ENCODE peak calls at places on chromosomes 5 and 9, in six cellular contexts. One of them, this sample, is unnamed.
A peak's percentile ranks its signal among the peaks of the same experiment; 100 is the strongest.

GRCh38 chr9:126915846-126916543 is 1.4 kb downstream of the RALGPS1 start:
- DNase-seq in HCT116: no peak
- DNase-seq in SK-N-SH: no peak
- DNase-seq in breast epithelium: no peak
- DNase-seq in cardiac muscle cell: no peak
- DNase-seq in CD8-positive, alpha-beta T cell: no peak
- DNase-seq in this sample: no peak

GRCh38 chr5:65072836-65073620 is 304.3 kb downstream of the CWC27 start:
- DNase-seq in SK-N-SH: no peak
- DNase-seq in HCT116: no peak
- DNase-seq in breast epithelium: no peak
- DNase-seq in CD8-positive, alpha-beta T cell: no peak
- DNase-seq in cardiac muscle cell: no peak
- DNase-seq in this sample: no peak

GRCh38 chr9:109507421-109507838 is 9.3 kb upstream of the PTPN3 start:
- DNase-seq in breast epithelium: peak; percentile 19
- DNase-seq in CD8-positive, alpha-beta T cell: no peak
- DNase-seq in SK-N-SH: no peak
- DNase-seq in cardiac muscle cell: peak; percentile 92
- DNase-seq in HCT116: no peak
- DNase-seq in this sample: no peak

GRCh38 chr9:120587357-120587756 is 7.4 kb upstream of the CDK5RAP2 start:
- DNase-seq in HCT116: no peak
- DNase-seq in breast epithelium: no peak
- DNase-seq in CD8-positive, alpha-beta T cell: no peak
- DNase-seq in cardiac muscle cell: no peak
- DNase-seq in SK-N-SH: peak; percentile 40
- DNase-seq in this sample: no peak

GRCh38 chr9:97124256-97124655 is 85.3 kb upstream of the CTSV start:
- DNase-seq in cardiac muscle cell: no peak
- DNase-seq in HCT116: no peak
- DNase-seq in breast epithelium: no peak
- DNase-seq in SK-N-SH: no peak
- DNase-seq in CD8-positive, alpha-beta T cell: no peak
- DNase-seq in this sample: no peak

GRCh38 chr5:5331838-5332237 is 90.6 kb upstream of the ICE1 start:
- DNase-seq in breast epithelium: no peak
- DNase-seq in HCT116: no peak
- DNase-seq in SK-N-SH: no peak
- DNase-seq in cardiac muscle cell: no peak
- DNase-seq in CD8-positive, alpha-beta T cell: no peak
- DNase-seq in this sample: no peak

GRCh38 chr5:79546782-79547428 is 33.0 kb upstream of the HOMER1 start:
- DNase-seq in breast epithelium: no peak
- DNase-seq in CD8-positive, alpha-beta T cell: no peak
- DNase-seq in cardiac muscle cell: no peak
- DNase-seq in HCT116: no peak
- DNase-seq in SK-N-SH: no peak
- DNase-seq in this sample: no peak

GRCh38 chr9:127776195-127776918 is 2.1 kb downstream of the SH2D3C start:
- DNase-seq in SK-N-SH: peak; percentile 69
- DNase-seq in breast epithelium: no peak
- DNase-seq in HCT116: no peak
- DNase-seq in CD8-positive, alpha-beta T cell: peak; percentile 86
- DNase-seq in cardiac muscle cell: no peak
- DNase-seq in this sample: no peak

GRCh38 chr5:92378961-92379611 is 996.0 kb upstream of the ARRDC3 start:
- DNase-seq in breast epithelium: no peak
- DNase-seq in HCT116: no peak
- DNase-seq in cardiac muscle cell: peak; percentile 13
- DNase-seq in SK-N-SH: no peak
- DNase-seq in CD8-positive, alpha-beta T cell: no peak
- DNase-seq in this sample: no peak

GRCh38 chr5:57338068-57338848 is 144.4 kb downstream of the ACTBL2 start:
- DNase-seq in HCT116: peak; percentile 44
- DNase-seq in SK-N-SH: peak; percentile 33
- DNase-seq in CD8-positive, alpha-beta T cell: no peak
- DNase-seq in breast epithelium: no peak
- DNase-seq in cardiac muscle cell: peak; percentile 72
- DNase-seq in this sample: no peak

GRCh38 chr9:13939129-13939528 is 374.8 kb downstream of the NFIB start:
- DNase-seq in cardiac muscle cell: peak; percentile 95
- DNase-seq in HCT116: no peak
- DNase-seq in SK-N-SH: no peak
- DNase-seq in breast epithelium: no peak
- DNase-seq in CD8-positive, alpha-beta T cell: no peak
- DNase-seq in this sample: no peak

GRCh38 chr5:171129308-171129707 is 179.7 kb upstream of the TLX3 start:
- DNase-seq in breast epithelium: no peak
- DNase-seq in cardiac muscle cell: no peak
- DNase-seq in CD8-positive, alpha-beta T cell: no peak
- DNase-seq in HCT116: no peak
- DNase-seq in SK-N-SH: no peak
- DNase-seq in this sample: no peak

GRCh38 chr5:111752426-111752965 is 4.5 kb downstream of the NREP start:
- DNase-seq in breast epithelium: no peak
- DNase-seq in CD8-positive, alpha-beta T cell: no peak
- DNase-seq in SK-N-SH: no peak
- DNase-seq in cardiac muscle cell: no peak
- DNase-seq in HCT116: no peak
- DNase-seq in this sample: no peak

GRCh38 chr9:121700831-121701419 is 49.5 kb downstream of the DAB2IP start:
- DNase-seq in SK-N-SH: peak; percentile 70
- DNase-seq in breast epithelium: no peak
- DNase-seq in cardiac muscle cell: no peak
- DNase-seq in CD8-positive, alpha-beta T cell: no peak
- DNase-seq in HCT116: no peak
- DNase-seq in this sample: no peak

GRCh38 chr9:98142925-98143481 is 24.0 kb upstream of the TRIM14 start:
- DNase-seq in breast epithelium: no peak
- DNase-seq in SK-N-SH: no peak
- DNase-seq in HCT116: no peak
- DNase-seq in cardiac muscle cell: no peak
- DNase-seq in CD8-positive, alpha-beta T cell: no peak
- DNase-seq in this sample: no peak

GRCh38 chr9:102840356-102840755 is 154.8 kb upstream of the CYLC2 start:
- DNase-seq in CD8-positive, alpha-beta T cell: no peak
- DNase-seq in HCT116: no peak
- DNase-seq in cardiac muscle cell: no peak
- DNase-seq in SK-N-SH: no peak
- DNase-seq in breast epithelium: no peak
- DNase-seq in this sample: no peak

GRCh38 chr9:102842421-102842820 is 152.7 kb upstream of the CYLC2 start:
- DNase-seq in HCT116: no peak
- DNase-seq in breast epithelium: no peak
- DNase-seq in SK-N-SH: no peak
- DNase-seq in CD8-positive, alpha-beta T cell: no peak
- DNase-seq in cardiac muscle cell: no peak
- DNase-seq in this sample: no peak

GRCh38 chr9:102841376-102841775 is 153.8 kb upstream of the CYLC2 start:
- DNase-seq in HCT116: no peak
- DNase-seq in SK-N-SH: no peak
- DNase-seq in CD8-positive, alpha-beta T cell: no peak
- DNase-seq in cardiac muscle cell: no peak
- DNase-seq in breast epithelium: no peak
- DNase-seq in this sample: no peak

GRCh38 chr9:102845847-102846246 is 149.3 kb upstream of the CYLC2 start:
- DNase-seq in SK-N-SH: no peak
- DNase-seq in HCT116: no peak
- DNase-seq in cardiac muscle cell: no peak
- DNase-seq in CD8-positive, alpha-beta T cell: no peak
- DNase-seq in breast epithelium: no peak
- DNase-seq in this sample: no peak

GRCh38 chr9:102844754-102845153 is 150.4 kb upstream of the CYLC2 start:
- DNase-seq in HCT116: no peak
- DNase-seq in breast epithelium: no peak
- DNase-seq in SK-N-SH: no peak
- DNase-seq in CD8-positive, alpha-beta T cell: no peak
- DNase-seq in cardiac muscle cell: no peak
- DNase-seq in this sample: no peak
- H3K9me3 ChIP-seq in HCT116: peaks cover 3% of the 10 kb centered on the region
- H3K9me3 ChIP-seq in breast epithelium: no peaks in the 10 kb centered on the region
- H3K9me3 ChIP-seq in SK-N-SH: no peaks in the 10 kb centered on the region
- H3K9me3 ChIP-seq in CD8-positive, alpha-beta T cell: no peaks in the 10 kb centered on the region
- H3K9me3 ChIP-seq in cardiac muscle cell: no peaks in the 10 kb centered on the region
- H3K9me3 ChIP-seq in this sample: no peaks in the 10 kb centered on the region

GRCh38 chr5:169668732-169669131 is 31.7 kb downstream of the DOCK2 start:
- DNase-seq in HCT116: no peak
- DNase-seq in CD8-positive, alpha-beta T cell: no peak
- DNase-seq in SK-N-SH: peak; percentile 75
- DNase-seq in breast epithelium: no peak
- DNase-seq in cardiac muscle cell: peak; percentile 28
- DNase-seq in this sample: no peak
- TF ChIP-seq CTCF in HCT116: no peak
- TF ChIP-seq CTCF in CD8-positive, alpha-beta T cell: no peak
- TF ChIP-seq CTCF in SK-N-SH: peak; percentile 20
- TF ChIP-seq CTCF in breast epithelium: no peak
- TF ChIP-seq CTCF in cardiac muscle cell: no peak
- TF ChIP-seq CTCF in this sample: no peak

GRCh38 chr9:113148377-113148715 is 2.5 kb upstream of the SLC31A2 start:
- DNase-seq in HCT116: no peak
- DNase-seq in CD8-positive, alpha-beta T cell: no peak
- DNase-seq in SK-N-SH: no peak
- DNase-seq in breast epithelium: no peak
- DNase-seq in cardiac muscle cell: no peak
- DNase-seq in this sample: no peak

GRCh38 chr9:113151696-113152630 is 1.2 kb downstream of the SLC31A2 start:
- DNase-seq in SK-N-SH: no peak
- DNase-seq in CD8-positive, alpha-beta T cell: peak; percentile 5
- DNase-seq in HCT116: no peak
- DNase-seq in breast epithelium: no peak
- DNase-seq in cardiac muscle cell: no peak
- DNase-seq in this sample: no peak

GRCh38 chr9:113148996-113149960 is 1.5 kb upstream of the SLC31A2 start:
- DNase-seq in breast epithelium: no peak
- DNase-seq in CD8-positive, alpha-beta T cell: no peak
- DNase-seq in HCT116: no peak
- DNase-seq in cardiac muscle cell: no peak
- DNase-seq in SK-N-SH: no peak
- DNase-seq in this sample: no peak

GRCh38 chr9:113152699-113153098 is 1.9 kb downstream of the SLC31A2 start:
- DNase-seq in HCT116: no peak
- DNase-seq in cardiac muscle cell: no peak
- DNase-seq in SK-N-SH: no peak
- DNase-seq in breast epithelium: peak; percentile 39
- DNase-seq in CD8-positive, alpha-beta T cell: no peak
- DNase-seq in this sample: no peak

GRCh38 chr9:113150670-113151591 is at the start of gene SLC31A2:
- DNase-seq in CD8-positive, alpha-beta T cell: peak; percentile 89
- DNase-seq in breast epithelium: peak; percentile 82
- DNase-seq in SK-N-SH: peak; percentile 95
- DNase-seq in cardiac muscle cell: peak; percentile 87
- DNase-seq in HCT116: peak; percentile 68
- DNase-seq in this sample: peak; percentile 66
- H3K4me1 ChIP-seq in CD8-positive, alpha-beta T cell: peaks cover 20% of the 10 kb centered on the region
- H3K4me1 ChIP-seq in breast epithelium: peaks cover 3% of the 10 kb centered on the region
- H3K4me1 ChIP-seq in SK-N-SH: no peaks in the 10 kb centered on the region
- H3K4me1 ChIP-seq in cardiac muscle cell: no peaks in the 10 kb centered on the region
- H3K4me1 ChIP-seq in HCT116: peaks cover 23% of the 10 kb centered on the region
- H3K4me1 ChIP-seq in this sample: peaks cover 4% of the 10 kb centered on the region

GRCh38 chr9:117800389-117800788 is 96.2 kb downstream of the TLR4 start:
- DNase-seq in breast epithelium: no peak
- DNase-seq in SK-N-SH: no peak
- DNase-seq in CD8-positive, alpha-beta T cell: no peak
- DNase-seq in cardiac muscle cell: no peak
- DNase-seq in HCT116: no peak
- DNase-seq in this sample: no peak

GRCh38 chr9:117795271-117795670 is 91.1 kb downstream of the TLR4 start:
- DNase-seq in CD8-positive, alpha-beta T cell: no peak
- DNase-seq in HCT116: no peak
- DNase-seq in cardiac muscle cell: no peak
- DNase-seq in breast epithelium: no peak
- DNase-seq in SK-N-SH: no peak
- DNase-seq in this sample: no peak

DNA sequence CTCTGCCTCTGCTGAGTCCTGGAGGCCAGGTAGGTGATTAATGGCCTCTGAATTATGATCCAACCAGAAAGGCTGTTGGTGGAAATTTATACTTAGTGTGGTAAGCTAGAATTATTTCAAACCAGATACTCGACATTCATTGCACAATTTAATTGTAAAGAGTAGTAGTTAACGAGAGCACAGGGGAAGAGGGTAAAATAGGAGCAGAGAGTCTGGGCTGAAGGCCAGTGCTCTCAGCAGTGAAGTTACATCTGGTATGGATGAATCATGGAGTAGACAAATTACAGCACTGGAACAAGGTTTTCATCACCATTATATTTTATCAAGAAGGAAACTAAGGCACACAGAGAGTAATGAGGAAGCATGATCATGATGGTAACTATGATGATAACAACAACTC is 92.5 kb downstream of the TLR4 start:
- DNase-seq in HCT116: no peak
- DNase-seq in breast epithelium: no peak
- DNase-seq in SK-N-SH: no peak
- DNase-seq in CD8-positive, alpha-beta T cell: no peak
- DNase-seq in cardiac muscle cell: peak; percentile 47
- DNase-seq in this sample: no peak
- H3K9me3 ChIP-seq in HCT116: peaks cover 14% of the 10 kb centered on the region
- H3K9me3 ChIP-seq in breast epithelium: peaks cover under 1% of the 10 kb centered on the region
- H3K9me3 ChIP-seq in SK-N-SH: no peaks in the 10 kb centered on the region
- H3K9me3 ChIP-seq in CD8-positive, alpha-beta T cell: no peaks in the 10 kb centered on the region
- H3K9me3 ChIP-seq in cardiac muscle cell: no peaks in the 10 kb centered on the region
- H3K9me3 ChIP-seq in this sample: no peaks in the 10 kb centered on the region

GRCh38 chr9:135957431-135957830 is 3.7 kb downstream of the UBAC1 start:
- DNase-seq in cardiac muscle cell: no peak
- DNase-seq in HCT116: no peak
- DNase-seq in breast epithelium: no peak
- DNase-seq in CD8-positive, alpha-beta T cell: no peak
- DNase-seq in SK-N-SH: no peak
- DNase-seq in this sample: no peak
- TF ChIP-seq CTCF in cardiac muscle cell: no peak
- TF ChIP-seq CTCF in HCT116: no peak
- TF ChIP-seq CTCF in breast epithelium: no peak
- TF ChIP-seq CTCF in CD8-positive, alpha-beta T cell: no peak
- TF ChIP-seq CTCF in SK-N-SH: no peak
- TF ChIP-seq CTCF in this sample: no peak

DNA sequence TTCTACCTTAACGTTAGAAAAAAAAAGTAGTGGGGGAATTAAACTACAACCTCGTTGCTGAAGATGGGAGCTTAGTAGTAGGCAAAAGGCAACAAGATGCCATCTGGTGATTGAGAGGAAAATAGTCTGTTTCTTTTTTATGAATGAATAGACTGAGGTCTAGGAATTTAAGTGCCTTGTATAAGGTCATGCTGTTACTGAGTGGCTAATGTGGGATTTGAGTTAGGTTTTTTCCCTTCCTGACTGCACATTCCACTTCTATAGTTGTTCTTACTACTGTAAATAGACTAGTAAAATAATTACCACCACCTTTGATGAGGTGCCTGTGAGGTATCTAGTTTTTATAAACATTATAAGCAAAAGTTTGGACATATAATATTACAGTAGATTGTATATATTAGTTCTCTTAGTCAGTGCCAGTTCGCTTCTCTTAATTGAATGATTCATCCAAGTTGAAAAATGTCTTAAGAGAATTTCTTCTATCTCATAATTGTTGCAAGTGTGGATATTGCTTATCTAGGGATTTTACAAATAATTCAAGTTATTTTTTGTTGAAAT is 19.1 kb downstream of the FSD1L start:
- DNase-seq in HCT116: no peak
- DNase-seq in SK-N-SH: no peak
- DNase-seq in cardiac muscle cell: no peak
- DNase-seq in breast epithelium: no peak
- DNase-seq in CD8-positive, alpha-beta T cell: no peak
- DNase-seq in this sample: no peak
- H3K4me1 ChIP-seq in HCT116: no peaks in the 10 kb centered on the region
- H3K4me1 ChIP-seq in SK-N-SH: no peaks in the 10 kb centered on the region
- H3K4me1 ChIP-seq in cardiac muscle cell: no peaks in the 10 kb centered on the region
- H3K4me1 ChIP-seq in breast epithelium: no peaks in the 10 kb centered on the region
- H3K4me1 ChIP-seq in CD8-positive, alpha-beta T cell: no peaks in the 10 kb centered on the region
- H3K4me1 ChIP-seq in this sample: no peaks in the 10 kb centered on the region